ENCODE peak calls at places on chromosomes 4 and X, in six cellular contexts. One of them, this sample, is unnamed.

GRCh38 chr4:26478330-26478729 is 12.0 kb downstream of the CCKAR start:
- DNase-seq in sigmoid colon: no peak
- DNase-seq in tibial nerve: no peak
- DNase-seq in A549: no peak
- DNase-seq in uterus: no peak
- DNase-seq in heart left ventricle: no peak
- DNase-seq in this sample: no peak

GRCh38 chr4:108352664-108353308 is 184.1 kb upstream of the LEF1 start:
- DNase-seq in sigmoid colon: no peak
- DNase-seq in heart left ventricle: no peak
- DNase-seq in tibial nerve: no peak
- DNase-seq in A549: no peak
- DNase-seq in uterus: no peak
- DNase-seq in this sample: no peak

GRCh38 chr4:133058701-133059100 is 90.4 kb upstream of the PCDH10 start:
- DNase-seq in uterus: no peak
- DNase-seq in heart left ventricle: no peak
- DNase-seq in sigmoid colon: no peak
- DNase-seq in tibial nerve: no peak
- DNase-seq in A549: no peak
- DNase-seq in this sample: no peak

GRCh38 chr4:137980641-137981040 is 261.5 kb downstream of the SLC7A11 start:
- DNase-seq in uterus: no peak
- DNase-seq in sigmoid colon: no peak
- DNase-seq in heart left ventricle: no peak
- DNase-seq in A549: no peak
- DNase-seq in tibial nerve: no peak
- DNase-seq in this sample: no peak

GRCh38 chr4:84826681-84827080 is 139.8 kb downstream of the WDFY3 start:
- DNase-seq in heart left ventricle: no peak
- DNase-seq in A549: no peak
- DNase-seq in tibial nerve: no peak
- DNase-seq in uterus: no peak
- DNase-seq in sigmoid colon: no peak
- DNase-seq in this sample: no peak

GRCh38 chr4:15488136-15488535 is 18.5 kb downstream of the CC2D2A start:
- DNase-seq in uterus: no peak
- DNase-seq in tibial nerve: no peak
- DNase-seq in A549: no peak
- DNase-seq in sigmoid colon: no peak
- DNase-seq in heart left ventricle: no peak
- DNase-seq in this sample: no peak

GRCh38 chr4:118173956-118174355 is 139.7 kb downstream of the NDST3 start:
- DNase-seq in tibial nerve: no peak
- DNase-seq in uterus: no peak
- DNase-seq in sigmoid colon: no peak
- DNase-seq in A549: no peak
- DNase-seq in heart left ventricle: no peak
- DNase-seq in this sample: no peak

GRCh38 chr4:48205092-48205491 is 64.5 kb downstream of the TEC start:
- DNase-seq in uterus: no peak
- DNase-seq in A549: no peak
- DNase-seq in sigmoid colon: no peak
- DNase-seq in tibial nerve: no peak
- DNase-seq in heart left ventricle: peak; percentile 46
- DNase-seq in this sample: no peak

GRCh38 chr4:6595897-6596537 is 21.0 kb downstream of the MAN2B2 start:
- DNase-seq in uterus: no peak
- DNase-seq in sigmoid colon: no peak
- DNase-seq in tibial nerve: no peak
- DNase-seq in heart left ventricle: no peak
- DNase-seq in A549: peak; percentile 17
- DNase-seq in this sample: no peak

GRCh38 chrX:57741107-57741506 is 61.0 kb upstream of the NLRP2B start:
- DNase-seq in sigmoid colon: no peak
- DNase-seq in A549: no peak
- DNase-seq in uterus: no peak
- DNase-seq in heart left ventricle: no peak
- DNase-seq in tibial nerve: no peak
- DNase-seq in this sample: no peak

GRCh38 chrX:57772637-57773036 is 92.6 kb upstream of the NLRP2B start:
- DNase-seq in tibial nerve: no peak
- DNase-seq in sigmoid colon: no peak
- DNase-seq in A549: no peak
- DNase-seq in heart left ventricle: no peak
- DNase-seq in uterus: no peak
- DNase-seq in this sample: no peak

GRCh38 chr4:20249333-20249732 is 2.4 kb upstream of the SLIT2 start:
- DNase-seq in uterus: no peak
- DNase-seq in tibial nerve: no peak
- DNase-seq in heart left ventricle: no peak
- DNase-seq in sigmoid colon: no peak
- DNase-seq in A549: no peak
- DNase-seq in this sample: no peak

GRCh38 chrX:28135378-28136047 is 154.3 kb upstream of the DCAF8L1 start:
- DNase-seq in uterus: no peak
- DNase-seq in A549: no peak
- DNase-seq in sigmoid colon: no peak
- DNase-seq in tibial nerve: no peak
- DNase-seq in heart left ventricle: no peak
- DNase-seq in this sample: no peak

GRCh38 chr4:121819216-121819980 is 4.3 kb downstream of the CCNA2 start:
- DNase-seq in tibial nerve: no peak
- DNase-seq in sigmoid colon: no peak
- DNase-seq in uterus: no peak
- DNase-seq in A549: no peak
- DNase-seq in heart left ventricle: no peak
- DNase-seq in this sample: no peak

GRCh38 chr4:15366660-15367059 is 61.2 kb upstream of the C1QTNF7 start:
- DNase-seq in tibial nerve: no peak
- DNase-seq in heart left ventricle: no peak
- DNase-seq in sigmoid colon: no peak
- DNase-seq in uterus: no peak
- DNase-seq in A549: no peak
- DNase-seq in this sample: no peak

GRCh38 chr4:165364452-165365080 is 14.2 kb upstream of the CPE start:
- DNase-seq in sigmoid colon: no peak
- DNase-seq in A549: no peak
- DNase-seq in uterus: peak; percentile 33
- DNase-seq in heart left ventricle: no peak
- DNase-seq in tibial nerve: no peak
- DNase-seq in this sample: no peak

GRCh38 chrX:155718964-155719586 is 106.3 kb upstream of the TMLHE start:
- DNase-seq in A549: no peak
- DNase-seq in sigmoid colon: no peak
- DNase-seq in uterus: no peak
- DNase-seq in heart left ventricle: peak; percentile 39
- DNase-seq in tibial nerve: no peak
- DNase-seq in this sample: no peak

GRCh38 chr4:121791481-121791880 is 9.6 kb upstream of the EXOSC9 start:
- DNase-seq in heart left ventricle: no peak
- DNase-seq in A549: no peak
- DNase-seq in uterus: no peak
- DNase-seq in sigmoid colon: no peak
- DNase-seq in tibial nerve: no peak
- DNase-seq in this sample: no peak

GRCh38 chrX:39877919-39878318 is 219.8 kb downstream of the BCOR start:
- DNase-seq in sigmoid colon: no peak
- DNase-seq in tibial nerve: peak; percentile 31
- DNase-seq in uterus: no peak
- DNase-seq in A549: no peak
- DNase-seq in heart left ventricle: no peak
- DNase-seq in this sample: no peak

GRCh38 chrX:153766098-153766817 is 2.2 kb downstream of the PLXNB3 start:
- DNase-seq in A549: no peak
- DNase-seq in heart left ventricle: peak; percentile 23
- DNase-seq in tibial nerve: no peak
- DNase-seq in sigmoid colon: peak; percentile 77
- DNase-seq in uterus: peak; percentile 40
- DNase-seq in this sample: no peak

GRCh38 chr4:112031712-112032328 is 113.4 kb upstream of the FAM241A start:
- DNase-seq in sigmoid colon: no peak
- DNase-seq in heart left ventricle: no peak
- DNase-seq in A549: peak; percentile 7
- DNase-seq in uterus: peak; percentile 23
- DNase-seq in tibial nerve: peak; percentile 40
- DNase-seq in this sample: no peak

GRCh38 chr4:29983890-29984289 is 736.3 kb upstream of the PCDH7 start:
- DNase-seq in heart left ventricle: no peak
- DNase-seq in A549: no peak
- DNase-seq in uterus: no peak
- DNase-seq in tibial nerve: no peak
- DNase-seq in sigmoid colon: no peak
- DNase-seq in this sample: no peak

GRCh38 chrX:142233400-142233799 is 28.3 kb upstream of the MAGEC2 start:
- DNase-seq in A549: no peak
- DNase-seq in tibial nerve: no peak
- DNase-seq in sigmoid colon: no peak
- DNase-seq in uterus: no peak
- DNase-seq in heart left ventricle: no peak
- DNase-seq in this sample: no peak

GRCh38 chr4:169079942-169080827 is 70.1 kb upstream of the CBR4 start:
- DNase-seq in sigmoid colon: peak; percentile 62
- DNase-seq in heart left ventricle: peak; percentile 63
- DNase-seq in A549: no peak
- DNase-seq in uterus: peak; percentile 30
- DNase-seq in tibial nerve: peak; percentile 69
- DNase-seq in this sample: peak; percentile 85

GRCh38 chrX:154467556-154467955 is 9.5 kb downstream of the PLXNA3 start:
- DNase-seq in heart left ventricle: no peak
- DNase-seq in tibial nerve: no peak
- DNase-seq in A549: no peak
- DNase-seq in uterus: no peak
- DNase-seq in sigmoid colon: no peak
- DNase-seq in this sample: no peak

GRCh38 chr4:58611012-58611411 is 1500.8 kb upstream of the IGFBP7 start:
- DNase-seq in heart left ventricle: no peak
- DNase-seq in tibial nerve: no peak
- DNase-seq in sigmoid colon: no peak
- DNase-seq in A549: no peak
- DNase-seq in uterus: no peak
- DNase-seq in this sample: no peak
- TF ChIP-seq POLR2A in heart left ventricle: no peak
- TF ChIP-seq POLR2A in tibial nerve: no peak
- TF ChIP-seq POLR2A in sigmoid colon: no peak
- TF ChIP-seq POLR2A in A549: no peak
- TF ChIP-seq POLR2A in uterus: no peak
- TF ChIP-seq POLR2A in this sample: no peak

DNA sequence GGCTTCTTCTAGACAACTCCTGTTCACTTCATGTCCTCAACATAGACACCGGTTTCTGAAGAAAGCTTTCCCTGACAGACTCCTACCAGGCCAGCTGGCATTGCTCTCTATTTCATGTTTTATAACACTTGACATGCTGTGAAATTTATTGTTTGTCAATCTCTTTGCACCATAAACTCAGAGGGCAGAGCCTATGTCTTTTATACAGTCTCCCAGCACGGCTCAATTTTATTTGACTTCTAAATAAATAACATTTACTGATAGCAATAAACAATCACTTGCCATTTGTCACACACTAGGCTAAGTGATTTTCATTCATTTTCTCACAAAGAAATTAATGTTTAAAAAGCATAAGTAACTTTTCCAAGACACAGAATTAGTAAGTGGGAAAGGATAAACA is 577.7 kb downstream of the TECRL start:
- DNase-seq in sigmoid colon: no peak
- DNase-seq in heart left ventricle: no peak
- DNase-seq in tibial nerve: no peak
- DNase-seq in uterus: no peak
- DNase-seq in A549: no peak
- DNase-seq in this sample: no peak
- H3K4me3 ChIP-seq in sigmoid colon: no peak overlapping the region
- H3K4me3 ChIP-seq in heart left ventricle: no peak overlapping the region
- H3K4me3 ChIP-seq in tibial nerve: no peak overlapping the region
- H3K4me3 ChIP-seq in uterus: no peak overlapping the region
- H3K4me3 ChIP-seq in A549: no peak overlapping the region
- H3K4me3 ChIP-seq in this sample: no peak overlapping the region

DNA sequence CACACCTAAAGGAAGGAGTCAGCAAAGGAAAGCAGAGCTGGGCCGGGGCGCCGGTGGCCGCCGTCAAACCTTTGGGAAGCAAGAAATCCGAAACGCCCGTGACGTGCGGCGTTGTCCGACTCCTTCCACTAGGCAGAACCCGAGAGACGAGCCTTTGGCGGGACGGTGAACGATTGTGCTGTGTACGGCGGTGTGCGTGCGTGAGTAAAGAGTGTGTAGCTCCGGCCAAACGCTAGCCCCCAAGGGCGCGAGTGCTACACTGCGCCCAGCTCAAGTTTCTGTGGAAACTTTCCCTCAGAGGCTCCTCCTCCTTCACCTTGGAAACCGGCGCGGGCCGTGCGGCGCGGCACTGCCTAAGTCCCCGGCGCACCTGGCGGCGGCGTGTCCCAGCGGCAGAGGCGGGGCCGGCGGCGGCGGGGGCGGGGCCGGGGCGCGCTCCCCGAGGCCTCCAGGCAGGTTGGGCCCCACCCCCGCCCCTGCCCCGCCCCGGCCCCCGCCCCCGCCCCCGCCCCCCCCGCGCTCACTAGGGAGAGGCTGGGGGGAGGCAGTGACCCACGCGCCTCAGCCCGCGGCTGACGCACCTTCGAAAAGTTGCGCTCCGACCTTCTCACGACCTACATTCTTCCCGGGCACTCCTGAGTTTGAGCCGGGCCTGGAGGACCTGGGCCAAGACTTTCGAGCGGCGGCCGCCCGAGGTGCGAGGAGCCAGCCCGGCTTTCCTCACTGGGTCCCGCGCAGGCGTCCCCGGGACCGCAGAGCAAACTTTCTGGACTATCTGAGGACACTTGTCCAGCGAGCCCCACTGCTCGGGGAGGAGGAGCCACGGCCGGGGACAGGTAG is at the start of gene FHIP1A:
- DNase-seq in heart left ventricle: peak; percentile 69
- DNase-seq in tibial nerve: peak; percentile 41
- DNase-seq in uterus: peak; percentile 82
- DNase-seq in sigmoid colon: peak; percentile 82
- DNase-seq in A549: peak; percentile 46
- DNase-seq in this sample: peak; percentile 70
- TF ChIP-seq POLR2A in heart left ventricle: no peak
- TF ChIP-seq POLR2A in tibial nerve: peak; percentile 25
- TF ChIP-seq POLR2A in uterus: peak; percentile 32
- TF ChIP-seq POLR2A in sigmoid colon: no peak
- TF ChIP-seq POLR2A in A549: no peak
- TF ChIP-seq POLR2A in this sample: no peak

GRCh38 chrX:49878128-49878833 is 1.0 kb upstream of the USP27X start:
- DNase-seq in uterus: no peak
- DNase-seq in A549: no peak
- DNase-seq in heart left ventricle: no peak
- DNase-seq in tibial nerve: no peak
- DNase-seq in sigmoid colon: peak; percentile 66
- DNase-seq in this sample: no peak

GRCh38 chrX:49878834-49879655 is at the start of gene USP27X:
- DNase-seq in heart left ventricle: peak; percentile 80
- DNase-seq in sigmoid colon: peak; percentile 90
- DNase-seq in tibial nerve: peak; percentile 61
- DNase-seq in A549: peak; percentile 40
- DNase-seq in uterus: peak; percentile 84
- DNase-seq in this sample: peak; percentile 58

GRCh38 chrX:49876750-49877149 is 2.5 kb upstream of the USP27X start:
- DNase-seq in uterus: no peak
- DNase-seq in tibial nerve: peak; percentile 22
- DNase-seq in sigmoid colon: no peak
- DNase-seq in heart left ventricle: no peak
- DNase-seq in A549: peak; percentile 43
- DNase-seq in this sample: no peak

GRCh38 chrX:49879656-49880277 is 483 bp downstream of the USP27X start:
- DNase-seq in tibial nerve: no peak
- DNase-seq in uterus: no peak
- DNase-seq in heart left ventricle: no peak
- DNase-seq in A549: peak; percentile 5
- DNase-seq in sigmoid colon: no peak
- DNase-seq in this sample: no peak

GRCh38 chrX:49877397-49878101 is 1.7 kb upstream of the USP27X start:
- DNase-seq in heart left ventricle: no peak
- DNase-seq in tibial nerve: no peak
- DNase-seq in uterus: no peak
- DNase-seq in A549: no peak
- DNase-seq in sigmoid colon: no peak
- DNase-seq in this sample: no peak
- H3K4me3 ChIP-seq in heart left ventricle: no peak overlapping the region
- H3K4me3 ChIP-seq in tibial nerve: no peak overlapping the region
- H3K4me3 ChIP-seq in uterus: no peak overlapping the region
- H3K4me3 ChIP-seq in A549: no peak overlapping the region
- H3K4me3 ChIP-seq in sigmoid colon: no peak overlapping the region
- H3K4me3 ChIP-seq in this sample: no peak overlapping the region

This sample was measured in lower leg skin.